ENCODE peak calls at places on chromosomes 11 and 22, in ten cellular contexts. F is NB4; W is activated CD4-positive, CD25-positive, alpha-beta regulatory T cell; S is coronary artery; B is CD4-positive, CD25-positive, alpha-beta regulatory T cell; Q is activated naive CD4-positive, alpha-beta T cell treated with anti-CD3 and anti-CD28 coated beads for 36 hours; M is adrenal gland; Y is heart left ventricle; E is T1000; O is esophagus squamous epithelium. C is an unnamed sample.

GRCh38 chr11:67572747-67573419 is 10.7 kb upstream of the GSTP1 start:
- DNase-seq in F (peak; percentile 68), W (no peak), S (no peak), B (no peak), Q (peak; percentile 59), M (peak; percentile 58), Y (peak; percentile 65), E (no peak), O (no peak), C (peak; percentile 9)

GRCh38 chr11:65411681-65412070 is 10.9 kb upstream of the NEAT1 start:
- DNase-seq in F (no peak), W (no peak), S (no peak), B (no peak), Q (no peak), M (no peak), Y (no peak), E (no peak), O (no peak), C (no peak)

GRCh38 chr11:125429174-125429707 is 66.8 kb downstream of the FEZ1 start:
- DNase-seq in F (peak; percentile 67), W (no peak), S (no peak), B (no peak), Q (peak; percentile 77), M (no peak), Y (peak; percentile 58), E (no peak), O (no peak), C (no peak)

GRCh38 chr11:128361451-128362020 is 225.8 kb downstream of the ETS1 start:
- DNase-seq in F (no peak), W (no peak), S (no peak), B (no peak), Q (peak; percentile 37), M (no peak), Y (no peak), E (peak; percentile 2), O (no peak), C (no peak)

GRCh38 chr11:134821422-134821821 is 409.4 kb upstream of the B3GAT1 start:
- DNase-seq in F (no peak), W (no peak), S (no peak), B (no peak), Q (no peak), M (no peak), Y (no peak), E (no peak), O (no peak), C (no peak)

GRCh38 chr22:28874061-28874460 is 9.3 kb upstream of the ZNRF3 start:
- DNase-seq in F (no peak), W (no peak), S (no peak), B (no peak), Q (no peak), M (no peak), Y (no peak), E (no peak), O (no peak), C (no peak)

GRCh38 chr22:43482310-43482625 is 70.5 kb downstream of the MPPED1 start:
- DNase-seq in F (no peak), W (no peak), S (no peak), B (no peak), Q (no peak), M (no peak), Y (no peak), E (no peak), O (no peak), C (no peak)

GRCh38 chr11:38756537-38756936 is 2158.5 kb upstream of the RAG2 start:
- DNase-seq in F (no peak), W (no peak), S (no peak), B (no peak), Q (no peak), M (no peak), Y (no peak), E (no peak), O (no peak), C (no peak)

GRCh38 chr11:2928605-2929510 is at the start of gene PHLDA2:
- DNase-seq in F (peak; percentile 54), W (peak; percentile 43), S (no peak), B (peak; percentile 65), Q (peak; percentile 74), M (no peak), Y (peak; percentile 64), E (peak; percentile 77), O (no peak), C (no peak)

GRCh38 chr11:105181100-105181499 is 41.5 kb upstream of the CARD18 start:
- DNase-seq in F (peak; percentile 42), W (no peak), S (no peak), B (no peak), Q (no peak), M (peak; percentile 16), Y (no peak), E (no peak), O (no peak), C (no peak)

GRCh38 chr11:19577849-19578619 is 134.6 kb upstream of the NAV2 start:
- DNase-seq in F (no peak), W (no peak), S (peak; percentile 85), B (no peak), Q (no peak), M (peak; percentile 28), Y (peak; percentile 65), E (no peak), O (no peak), C (no peak)

GRCh38 chr11:77130763-77131513 is 2.9 kb downstream of the MYO7A start:
- DNase-seq in F (no peak), W (no peak), S (no peak), B (no peak), Q (no peak), M (peak; percentile 95), Y (peak; percentile 73), E (no peak), O (no peak), C (no peak)

GRCh38 chr22:22546490-22546889 is 12.6 kb downstream of the PRAME start:
- DNase-seq in F (peak; percentile 89), W (no peak), S (no peak), B (no peak), Q (no peak), M (peak; percentile 25), Y (no peak), E (no peak), O (no peak), C (no peak)

GRCh38 chr11:8732276-8732675 is 49.7 kb downstream of the RPL27A start:
- DNase-seq in F (peak; percentile 20), W (no peak), S (no peak), B (no peak), Q (no peak), M (no peak), Y (no peak), E (no peak), O (no peak), C (no peak)

GRCh38 chr11:1122356-1123002 is 35.3 kb upstream of the MUC5AC start:
- DNase-seq in F (no peak), W (no peak), S (no peak), B (no peak), Q (peak; percentile 0), M (peak; percentile 8), Y (peak; percentile 16), E (no peak), O (no peak), C (no peak)

GRCh38 chr11:131137046-131137445 is 220.8 kb upstream of the SNX19 start:
- DNase-seq in F (no peak), W (no peak), S (no peak), B (no peak), Q (no peak), M (no peak), Y (no peak), E (no peak), O (no peak), C (no peak)

GRCh38 chr11:84019576-84020194 is 733.5 kb upstream of the CCDC90B start:
- DNase-seq in F (no peak), W (no peak), S (no peak), B (no peak), Q (no peak), M (peak; percentile 68), Y (no peak), E (no peak), O (no peak), C (no peak)

GRCh38 chr22:46499798-46500174 is 37.6 kb downstream of the CELSR1 start:
- DNase-seq in F (no peak), W (no peak), S (no peak), B (no peak), Q (no peak), M (no peak), Y (no peak), E (no peak), O (no peak), C (no peak)

GRCh38 chr11:93775289-93775688 is 8.8 kb upstream of the MED17 start:
- DNase-seq in F (peak; percentile 43), W (no peak), S (no peak), B (no peak), Q (peak; percentile 18), M (no peak), Y (no peak), E (no peak), O (no peak), C (no peak)